ENCODE peak calls at places on chromosomes 2 and 18, in five cellular contexts. One of them, this sample, is unnamed.

GRCh38 chr18:59286341-59286740 is 13.1 kb upstream of the RAX start:
- DNase-seq in activated CD8-positive, alpha-beta memory T cell treated with anti-CD3 and anti-CD28 coated beads, Interleukin-2, amount 50 U/mL, for 48 hours: no peak
- DNase-seq in stimulated activated CD4-positive, alpha-beta T cell treated with anti-CD3 and anti-CD28 coated beads, TNF-alpha, amount 100 ng/mL, for 48 hours: no peak
- DNase-seq in aorta: no peak
- DNase-seq in endothelial cell: no peak
- DNase-seq in this sample: no peak

GRCh38 chr18:79516441-79516931 is 120.8 kb downstream of the NFATC1 start:
- DNase-seq in stimulated activated CD4-positive, alpha-beta T cell treated with anti-CD3 and anti-CD28 coated beads, TNF-alpha, amount 100 ng/mL, for 48 hours: no peak
- DNase-seq in aorta: peak; percentile 52
- DNase-seq in activated CD8-positive, alpha-beta memory T cell treated with anti-CD3 and anti-CD28 coated beads, Interleukin-2, amount 50 U/mL, for 48 hours: peak; percentile 65
- DNase-seq in endothelial cell: no peak
- DNase-seq in this sample: peak; percentile 41

GRCh38 chr2:42979870-42980763 is 187.7 kb upstream of the HAAO start:
- DNase-seq in stimulated activated CD4-positive, alpha-beta T cell treated with anti-CD3 and anti-CD28 coated beads, TNF-alpha, amount 100 ng/mL, for 48 hours: no peak
- DNase-seq in activated CD8-positive, alpha-beta memory T cell treated with anti-CD3 and anti-CD28 coated beads, Interleukin-2, amount 50 U/mL, for 48 hours: no peak
- DNase-seq in endothelial cell: no peak
- DNase-seq in aorta: peak; percentile 59
- DNase-seq in this sample: no peak

GRCh38 chr2:136136921-136137320 is 19.0 kb upstream of the CXCR4 start:
- DNase-seq in activated CD8-positive, alpha-beta memory T cell treated with anti-CD3 and anti-CD28 coated beads, Interleukin-2, amount 50 U/mL, for 48 hours: no peak
- DNase-seq in aorta: no peak
- DNase-seq in endothelial cell: no peak
- DNase-seq in stimulated activated CD4-positive, alpha-beta T cell treated with anti-CD3 and anti-CD28 coated beads, TNF-alpha, amount 100 ng/mL, for 48 hours: no peak
- DNase-seq in this sample: no peak

GRCh38 chr18:61628085-61628484 is 264.7 kb downstream of the RNF152 start:
- DNase-seq in activated CD8-positive, alpha-beta memory T cell treated with anti-CD3 and anti-CD28 coated beads, Interleukin-2, amount 50 U/mL, for 48 hours: no peak
- DNase-seq in endothelial cell: no peak
- DNase-seq in aorta: no peak
- DNase-seq in stimulated activated CD4-positive, alpha-beta T cell treated with anti-CD3 and anti-CD28 coated beads, TNF-alpha, amount 100 ng/mL, for 48 hours: no peak
- DNase-seq in this sample: no peak

GRCh38 chr2:101327863-101328394 is 19.4 kb upstream of the RNF149 start:
- DNase-seq in endothelial cell: no peak
- DNase-seq in aorta: no peak
- DNase-seq in stimulated activated CD4-positive, alpha-beta T cell treated with anti-CD3 and anti-CD28 coated beads, TNF-alpha, amount 100 ng/mL, for 48 hours: no peak
- DNase-seq in activated CD8-positive, alpha-beta memory T cell treated with anti-CD3 and anti-CD28 coated beads, Interleukin-2, amount 50 U/mL, for 48 hours: no peak
- DNase-seq in this sample: no peak

GRCh38 chr2:20211860-20212458 is 13.0 kb downstream of the SDC1 start:
- DNase-seq in aorta: no peak
- DNase-seq in stimulated activated CD4-positive, alpha-beta T cell treated with anti-CD3 and anti-CD28 coated beads, TNF-alpha, amount 100 ng/mL, for 48 hours: no peak
- DNase-seq in endothelial cell: no peak
- DNase-seq in activated CD8-positive, alpha-beta memory T cell treated with anti-CD3 and anti-CD28 coated beads, Interleukin-2, amount 50 U/mL, for 48 hours: no peak
- DNase-seq in this sample: no peak

GRCh38 chr2:137192366-137193315 is 427.3 kb downstream of the THSD7B start:
- DNase-seq in aorta: no peak
- DNase-seq in stimulated activated CD4-positive, alpha-beta T cell treated with anti-CD3 and anti-CD28 coated beads, TNF-alpha, amount 100 ng/mL, for 48 hours: no peak
- DNase-seq in activated CD8-positive, alpha-beta memory T cell treated with anti-CD3 and anti-CD28 coated beads, Interleukin-2, amount 50 U/mL, for 48 hours: no peak
- DNase-seq in endothelial cell: no peak
- DNase-seq in this sample: no peak

GRCh38 chr2:229454934-229455631 is 184.0 kb upstream of the PID1 start:
- DNase-seq in stimulated activated CD4-positive, alpha-beta T cell treated with anti-CD3 and anti-CD28 coated beads, TNF-alpha, amount 100 ng/mL, for 48 hours: no peak
- DNase-seq in aorta: no peak
- DNase-seq in endothelial cell: no peak
- DNase-seq in activated CD8-positive, alpha-beta memory T cell treated with anti-CD3 and anti-CD28 coated beads, Interleukin-2, amount 50 U/mL, for 48 hours: no peak
- DNase-seq in this sample: no peak

GRCh38 chr2:228927028-228928010 is 343.8 kb downstream of the PID1 start:
- DNase-seq in aorta: no peak
- DNase-seq in activated CD8-positive, alpha-beta memory T cell treated with anti-CD3 and anti-CD28 coated beads, Interleukin-2, amount 50 U/mL, for 48 hours: no peak
- DNase-seq in stimulated activated CD4-positive, alpha-beta T cell treated with anti-CD3 and anti-CD28 coated beads, TNF-alpha, amount 100 ng/mL, for 48 hours: no peak
- DNase-seq in endothelial cell: no peak
- DNase-seq in this sample: no peak

GRCh38 chr2:98936133-98936916 is at the start of gene CRACDL:
- DNase-seq in aorta: no peak
- DNase-seq in stimulated activated CD4-positive, alpha-beta T cell treated with anti-CD3 and anti-CD28 coated beads, TNF-alpha, amount 100 ng/mL, for 48 hours: peak; percentile 3
- DNase-seq in activated CD8-positive, alpha-beta memory T cell treated with anti-CD3 and anti-CD28 coated beads, Interleukin-2, amount 50 U/mL, for 48 hours: no peak
- DNase-seq in endothelial cell: peak; percentile 30
- DNase-seq in this sample: no peak

GRCh38 chr2:235506291-235506996 is 12.6 kb downstream of the AGAP1 start:
- DNase-seq in activated CD8-positive, alpha-beta memory T cell treated with anti-CD3 and anti-CD28 coated beads, Interleukin-2, amount 50 U/mL, for 48 hours: no peak
- DNase-seq in aorta: peak; percentile 50
- DNase-seq in endothelial cell: no peak
- DNase-seq in stimulated activated CD4-positive, alpha-beta T cell treated with anti-CD3 and anti-CD28 coated beads, TNF-alpha, amount 100 ng/mL, for 48 hours: no peak
- DNase-seq in this sample: no peak

GRCh38 chr18:2406544-2406943 is 164.8 kb downstream of the METTL4 start:
- DNase-seq in endothelial cell: no peak
- DNase-seq in activated CD8-positive, alpha-beta memory T cell treated with anti-CD3 and anti-CD28 coated beads, Interleukin-2, amount 50 U/mL, for 48 hours: no peak
- DNase-seq in stimulated activated CD4-positive, alpha-beta T cell treated with anti-CD3 and anti-CD28 coated beads, TNF-alpha, amount 100 ng/mL, for 48 hours: no peak
- DNase-seq in aorta: no peak
- DNase-seq in this sample: no peak

GRCh38 chr2:227597993-227598392 is 700 bp upstream of the SCYGR2 start:
- DNase-seq in stimulated activated CD4-positive, alpha-beta T cell treated with anti-CD3 and anti-CD28 coated beads, TNF-alpha, amount 100 ng/mL, for 48 hours: no peak
- DNase-seq in aorta: no peak
- DNase-seq in endothelial cell: no peak
- DNase-seq in activated CD8-positive, alpha-beta memory T cell treated with anti-CD3 and anti-CD28 coated beads, Interleukin-2, amount 50 U/mL, for 48 hours: no peak
- DNase-seq in this sample: no peak

GRCh38 chr2:232838406-232838874 is 31.6 kb upstream of the SNORC start:
- DNase-seq in aorta: no peak
- DNase-seq in stimulated activated CD4-positive, alpha-beta T cell treated with anti-CD3 and anti-CD28 coated beads, TNF-alpha, amount 100 ng/mL, for 48 hours: peak; percentile 28
- DNase-seq in endothelial cell: no peak
- DNase-seq in activated CD8-positive, alpha-beta memory T cell treated with anti-CD3 and anti-CD28 coated beads, Interleukin-2, amount 50 U/mL, for 48 hours: peak; percentile 66
- DNase-seq in this sample: no peak

GRCh38 chr18:23131693-23132319 is 3.5 kb upstream of the CABLES1 start:
- DNase-seq in aorta: no peak
- DNase-seq in stimulated activated CD4-positive, alpha-beta T cell treated with anti-CD3 and anti-CD28 coated beads, TNF-alpha, amount 100 ng/mL, for 48 hours: no peak
- DNase-seq in endothelial cell: peak; percentile 73
- DNase-seq in activated CD8-positive, alpha-beta memory T cell treated with anti-CD3 and anti-CD28 coated beads, Interleukin-2, amount 50 U/mL, for 48 hours: peak; percentile 72
- DNase-seq in this sample: no peak

GRCh38 chr2:81436256-81436655 is 1131.7 kb upstream of the LRRTM1 start:
- DNase-seq in aorta: no peak
- DNase-seq in stimulated activated CD4-positive, alpha-beta T cell treated with anti-CD3 and anti-CD28 coated beads, TNF-alpha, amount 100 ng/mL, for 48 hours: no peak
- DNase-seq in endothelial cell: no peak
- DNase-seq in activated CD8-positive, alpha-beta memory T cell treated with anti-CD3 and anti-CD28 coated beads, Interleukin-2, amount 50 U/mL, for 48 hours: no peak
- DNase-seq in this sample: no peak

GRCh38 chr2:191350826-191351225 is 105.6 kb downstream of the MYO1B start:
- DNase-seq in activated CD8-positive, alpha-beta memory T cell treated with anti-CD3 and anti-CD28 coated beads, Interleukin-2, amount 50 U/mL, for 48 hours: no peak
- DNase-seq in aorta: no peak
- DNase-seq in endothelial cell: no peak
- DNase-seq in stimulated activated CD4-positive, alpha-beta T cell treated with anti-CD3 and anti-CD28 coated beads, TNF-alpha, amount 100 ng/mL, for 48 hours: no peak
- DNase-seq in this sample: no peak

GRCh38 chr18:22826726-22827125 is 106.4 kb upstream of the RBBP8 start:
- DNase-seq in stimulated activated CD4-positive, alpha-beta T cell treated with anti-CD3 and anti-CD28 coated beads, TNF-alpha, amount 100 ng/mL, for 48 hours: no peak
- DNase-seq in activated CD8-positive, alpha-beta memory T cell treated with anti-CD3 and anti-CD28 coated beads, Interleukin-2, amount 50 U/mL, for 48 hours: no peak
- DNase-seq in endothelial cell: no peak
- DNase-seq in aorta: no peak
- DNase-seq in this sample: no peak

GRCh38 chr2:41806286-41806685 is 241.5 kb upstream of the PKDCC start:
- DNase-seq in stimulated activated CD4-positive, alpha-beta T cell treated with anti-CD3 and anti-CD28 coated beads, TNF-alpha, amount 100 ng/mL, for 48 hours: no peak
- DNase-seq in endothelial cell: no peak
- DNase-seq in aorta: no peak
- DNase-seq in activated CD8-positive, alpha-beta memory T cell treated with anti-CD3 and anti-CD28 coated beads, Interleukin-2, amount 50 U/mL, for 48 hours: no peak
- DNase-seq in this sample: no peak

GRCh38 chr2:138871312-138871711 is 91.1 kb upstream of the NXPH2 start:
- DNase-seq in endothelial cell: no peak
- DNase-seq in activated CD8-positive, alpha-beta memory T cell treated with anti-CD3 and anti-CD28 coated beads, Interleukin-2, amount 50 U/mL, for 48 hours: no peak
- DNase-seq in stimulated activated CD4-positive, alpha-beta T cell treated with anti-CD3 and anti-CD28 coated beads, TNF-alpha, amount 100 ng/mL, for 48 hours: no peak
- DNase-seq in aorta: no peak
- DNase-seq in this sample: no peak

GRCh38 chr18:22224339-22224738 is 55.0 kb downstream of the GATA6 start:
- DNase-seq in endothelial cell: no peak
- DNase-seq in activated CD8-positive, alpha-beta memory T cell treated with anti-CD3 and anti-CD28 coated beads, Interleukin-2, amount 50 U/mL, for 48 hours: no peak
- DNase-seq in stimulated activated CD4-positive, alpha-beta T cell treated with anti-CD3 and anti-CD28 coated beads, TNF-alpha, amount 100 ng/mL, for 48 hours: no peak
- DNase-seq in aorta: no peak
- DNase-seq in this sample: no peak

GRCh38 chr18:76567835-76568445 is 72.9 kb upstream of the ZNF516 start:
- DNase-seq in activated CD8-positive, alpha-beta memory T cell treated with anti-CD3 and anti-CD28 coated beads, Interleukin-2, amount 50 U/mL, for 48 hours: no peak
- DNase-seq in aorta: no peak
- DNase-seq in stimulated activated CD4-positive, alpha-beta T cell treated with anti-CD3 and anti-CD28 coated beads, TNF-alpha, amount 100 ng/mL, for 48 hours: no peak
- DNase-seq in endothelial cell: no peak
- DNase-seq in this sample: no peak

This sample was measured in mesenteric fat pad.